ENCODE peak calls at places on chromosomes 12 and 14, in six cellular contexts. One of them, this sample, is unnamed. For H3K4me1, the result is how much of the 10 kb centered on the place peaks cover.

GRCh38 chr12:24756479-24757024 is 192.3 kb downstream of the BCAT1 start:
- ATAC-seq in heart left ventricle: no peak
- ATAC-seq in right lobe of liver: no peak
- ATAC-seq in HepG2: no peak
- ATAC-seq in K562: no peak
- ATAC-seq in body of pancreas: no peak
- ATAC-seq in this sample: no peak

GRCh38 chr14:102805454-102805891 is 28.2 kb downstream of the TRAF3 start:
- ATAC-seq in heart left ventricle: no peak
- ATAC-seq in right lobe of liver: no peak
- ATAC-seq in HepG2: peak
- ATAC-seq in K562: peak
- ATAC-seq in body of pancreas: no peak
- ATAC-seq in this sample: no peak

GRCh38 chr14:72186461-72187035 is 254.3 kb downstream of the RGS6 start:
- ATAC-seq in heart left ventricle: peak
- ATAC-seq in right lobe of liver: no peak
- ATAC-seq in HepG2: no peak
- ATAC-seq in K562: no peak
- ATAC-seq in body of pancreas: peak
- ATAC-seq in this sample: peak

GRCh38 chr14:92487513-92488133 is 26.0 kb upstream of the RIN3 start:
- ATAC-seq in heart left ventricle: peak
- ATAC-seq in right lobe of liver: peak
- ATAC-seq in HepG2: no peak
- ATAC-seq in K562: no peak
- ATAC-seq in body of pancreas: no peak
- ATAC-seq in this sample: no peak

GRCh38 chr12:126095748-126096510 is 1030.7 kb downstream of the AACS start:
- ATAC-seq in heart left ventricle: no peak
- ATAC-seq in right lobe of liver: no peak
- ATAC-seq in HepG2: no peak
- ATAC-seq in K562: no peak
- ATAC-seq in body of pancreas: no peak
- ATAC-seq in this sample: no peak

GRCh38 chr12:6790496-6791150 is 1.3 kb downstream of the CD4 start:
- ATAC-seq in heart left ventricle: no peak
- ATAC-seq in right lobe of liver: peak
- ATAC-seq in HepG2: no peak
- ATAC-seq in K562: no peak
- ATAC-seq in body of pancreas: no peak
- ATAC-seq in this sample: no peak

GRCh38 chr12:124761876-124762275 is 101.8 kb downstream of the SCARB1 start:
- ATAC-seq in heart left ventricle: peak
- ATAC-seq in right lobe of liver: no peak
- ATAC-seq in HepG2: no peak
- ATAC-seq in K562: no peak
- ATAC-seq in body of pancreas: no peak
- ATAC-seq in this sample: peak

GRCh38 chr14:42437809-42438208 is 831.1 kb downstream of the LRFN5 start:
- ATAC-seq in heart left ventricle: no peak
- ATAC-seq in right lobe of liver: no peak
- ATAC-seq in HepG2: no peak
- ATAC-seq in K562: no peak
- ATAC-seq in body of pancreas: no peak
- ATAC-seq in this sample: no peak

GRCh38 chr14:67514203-67514607 is 18.9 kb upstream of the PLEKHH1 start:
- ATAC-seq in heart left ventricle: peak
- ATAC-seq in right lobe of liver: peak
- ATAC-seq in HepG2: peak
- ATAC-seq in K562: no peak
- ATAC-seq in body of pancreas: peak
- ATAC-seq in this sample: no peak

GRCh38 chr12:86216591-86216990 is 39.6 kb downstream of the MGAT4C start:
- ATAC-seq in heart left ventricle: no peak
- ATAC-seq in right lobe of liver: no peak
- ATAC-seq in HepG2: no peak
- ATAC-seq in K562: no peak
- ATAC-seq in body of pancreas: no peak
- ATAC-seq in this sample: no peak
- TF ChIP-seq POLR2A in heart left ventricle: no peak
- TF ChIP-seq POLR2A in right lobe of liver: no peak
- TF ChIP-seq POLR2A in HepG2: no peak
- TF ChIP-seq POLR2A in K562: no peak
- TF ChIP-seq POLR2A in body of pancreas: no peak
- TF ChIP-seq POLR2A in this sample: no peak

GRCh38 chr14:91326514-91326832 is 82.0 kb upstream of the GPR68 start:
- ATAC-seq in heart left ventricle: no peak
- ATAC-seq in right lobe of liver: no peak
- ATAC-seq in HepG2: no peak
- ATAC-seq in K562: no peak
- ATAC-seq in body of pancreas: no peak
- ATAC-seq in this sample: no peak

GRCh38 chr14:91327201-91327600 is 82.7 kb upstream of the GPR68 start:
- ATAC-seq in heart left ventricle: no peak
- ATAC-seq in right lobe of liver: no peak
- ATAC-seq in HepG2: no peak
- ATAC-seq in K562: no peak
- ATAC-seq in body of pancreas: no peak
- ATAC-seq in this sample: no peak

GRCh38 chr14:91323671-91324605 is 79.4 kb upstream of the GPR68 start:
- ATAC-seq in heart left ventricle: peak
- ATAC-seq in right lobe of liver: peak
- ATAC-seq in HepG2: peak
- ATAC-seq in K562: peak
- ATAC-seq in body of pancreas: peak
- ATAC-seq in this sample: peak

GRCh38 chr14:91324606-91324950 is 80.1 kb upstream of the GPR68 start:
- ATAC-seq in heart left ventricle: peak
- ATAC-seq in right lobe of liver: no peak
- ATAC-seq in HepG2: no peak
- ATAC-seq in K562: no peak
- ATAC-seq in body of pancreas: no peak
- ATAC-seq in this sample: no peak

GRCh38 chr14:91325211-91325610 is 80.7 kb upstream of the GPR68 start:
- ATAC-seq in heart left ventricle: no peak
- ATAC-seq in right lobe of liver: no peak
- ATAC-seq in HepG2: no peak
- ATAC-seq in K562: no peak
- ATAC-seq in body of pancreas: no peak
- ATAC-seq in this sample: no peak
- H3K4me1 ChIP-seq in heart left ventricle: half or more
- H3K4me1 ChIP-seq in right lobe of liver: under half
- H3K4me1 ChIP-seq in HepG2: under half
- H3K4me1 ChIP-seq in K562: under half
- H3K4me1 ChIP-seq in body of pancreas: under half
- H3K4me1 ChIP-seq in this sample: under half

GRCh38 chr12:78885466-78885865 is 20.9 kb downstream of the SYT1 start:
- ATAC-seq in heart left ventricle: no peak
- ATAC-seq in right lobe of liver: no peak
- ATAC-seq in HepG2: no peak
- ATAC-seq in K562: no peak
- ATAC-seq in body of pancreas: no peak
- ATAC-seq in this sample: no peak
- TF ChIP-seq POLR2A in heart left ventricle: no peak
- TF ChIP-seq POLR2A in right lobe of liver: no peak
- TF ChIP-seq POLR2A in HepG2: no peak
- TF ChIP-seq POLR2A in K562: no peak
- TF ChIP-seq POLR2A in body of pancreas: no peak
- TF ChIP-seq POLR2A in this sample: no peak

DNA sequence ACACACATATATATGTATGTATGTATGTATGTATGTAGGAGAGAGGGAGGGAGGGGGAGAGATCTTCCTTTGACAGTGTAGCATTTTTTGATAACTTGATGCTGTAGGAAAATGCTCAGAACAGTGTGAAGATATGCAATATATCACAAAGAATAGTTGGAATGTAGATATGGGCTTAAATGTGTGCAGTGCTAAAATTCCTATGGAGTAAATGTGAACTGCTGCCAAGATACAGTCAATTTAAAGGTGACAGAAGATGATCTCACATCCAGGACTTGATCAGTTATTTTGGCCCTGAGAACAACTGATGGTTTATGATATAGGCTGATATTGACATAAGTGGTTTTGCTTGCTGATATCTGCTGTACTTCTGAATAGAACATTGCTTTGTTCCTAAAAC is 84.2 kb downstream of the DAAM1 start:
- ATAC-seq in heart left ventricle: no peak
- ATAC-seq in right lobe of liver: no peak
- ATAC-seq in HepG2: no peak
- ATAC-seq in K562: no peak
- ATAC-seq in body of pancreas: no peak
- ATAC-seq in this sample: no peak
- H3K4me1 ChIP-seq in heart left ventricle: under half
- H3K4me1 ChIP-seq in right lobe of liver: under half
- H3K4me1 ChIP-seq in HepG2: under half
- H3K4me1 ChIP-seq in K562: under half
- H3K4me1 ChIP-seq in body of pancreas: under half
- H3K4me1 ChIP-seq in this sample: under half

DNA sequence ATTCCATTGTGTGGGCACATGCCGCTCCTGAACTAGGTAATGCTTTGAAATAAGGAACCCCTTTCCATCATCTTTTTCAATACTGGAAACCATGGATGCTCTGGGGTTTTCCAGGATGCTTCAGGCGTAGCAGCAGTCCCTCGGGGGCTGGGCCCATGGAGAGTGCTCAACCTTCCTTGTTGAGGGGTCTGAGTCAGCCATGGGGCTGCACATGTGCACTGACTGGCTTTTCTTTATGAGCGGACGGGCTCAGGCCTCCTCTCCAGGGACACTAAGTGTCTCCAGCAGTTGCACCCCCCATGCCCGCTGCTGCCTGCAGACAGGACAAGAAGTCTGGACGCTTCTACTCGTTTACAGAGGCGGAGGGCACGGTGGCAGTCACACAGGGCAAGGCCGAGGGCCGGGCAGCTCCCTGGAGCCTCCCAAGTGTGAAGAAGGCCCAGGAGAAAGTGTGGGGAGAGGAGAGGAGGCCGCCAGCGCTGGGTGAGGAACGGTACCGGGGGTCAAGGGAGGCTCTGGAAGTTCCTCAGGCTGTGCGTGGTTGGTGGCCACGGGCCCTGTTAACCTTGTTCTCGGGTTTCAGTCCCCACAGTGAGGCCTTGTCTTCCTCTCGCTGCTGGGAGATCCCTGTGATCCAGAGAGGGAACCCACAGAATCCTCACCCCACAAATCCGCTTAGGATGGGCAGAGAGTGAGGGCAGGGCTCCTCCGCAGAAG is 51.2 kb downstream of the TEAD4 start:
- ATAC-seq in heart left ventricle: no peak
- ATAC-seq in right lobe of liver: no peak
- ATAC-seq in HepG2: no peak
- ATAC-seq in K562: no peak
- ATAC-seq in body of pancreas: no peak
- ATAC-seq in this sample: no peak
- TF ChIP-seq POLR2A in heart left ventricle: no peak
- TF ChIP-seq POLR2A in right lobe of liver: no peak
- TF ChIP-seq POLR2A in HepG2: no peak
- TF ChIP-seq POLR2A in K562: no peak
- TF ChIP-seq POLR2A in body of pancreas: no peak
- TF ChIP-seq POLR2A in this sample: no peak

DNA sequence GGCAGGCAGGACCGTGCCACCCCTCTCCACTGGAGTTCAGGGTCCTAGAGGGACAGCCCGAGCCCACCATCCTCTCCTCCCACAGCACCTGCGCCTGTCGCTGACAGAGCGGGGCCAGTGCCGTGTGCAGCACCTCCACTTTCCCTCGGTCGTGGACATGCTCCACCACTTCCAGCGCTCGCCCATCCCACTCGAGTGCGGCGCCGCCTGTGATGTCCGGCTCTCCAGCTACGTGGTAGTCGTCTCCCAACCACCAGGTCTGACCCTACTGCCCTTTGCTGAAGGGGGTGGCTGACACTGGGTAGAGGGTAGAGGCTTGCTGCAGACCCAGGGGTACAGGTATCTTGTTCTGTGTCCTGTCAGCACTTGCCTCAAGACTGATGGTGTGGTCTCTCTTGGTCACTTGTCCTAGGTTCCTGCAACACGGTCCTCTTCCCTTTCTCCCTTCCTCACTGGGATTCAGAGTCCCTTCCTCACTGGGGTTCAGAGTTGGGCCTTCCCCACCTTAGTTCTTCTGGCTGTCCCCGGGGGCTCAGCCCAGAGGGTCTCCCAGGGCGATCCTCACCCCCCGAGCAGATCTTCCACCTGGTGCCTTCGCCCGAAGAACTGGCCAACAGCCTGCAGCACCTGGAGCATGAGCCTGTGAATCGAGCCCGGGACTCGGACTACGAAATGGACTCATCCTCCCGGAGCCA is 42.0 kb downstream of the SH2B3 start:
- ATAC-seq in heart left ventricle: no peak
- ATAC-seq in right lobe of liver: no peak
- ATAC-seq in HepG2: no peak
- ATAC-seq in K562: no peak
- ATAC-seq in body of pancreas: no peak
- ATAC-seq in this sample: no peak
- H3K4me1 ChIP-seq in heart left ventricle: half or more
- H3K4me1 ChIP-seq in right lobe of liver: under half
- H3K4me1 ChIP-seq in HepG2: under half
- H3K4me1 ChIP-seq in K562: under half
- H3K4me1 ChIP-seq in body of pancreas: half or more
- H3K4me1 ChIP-seq in this sample: half or more

DNA sequence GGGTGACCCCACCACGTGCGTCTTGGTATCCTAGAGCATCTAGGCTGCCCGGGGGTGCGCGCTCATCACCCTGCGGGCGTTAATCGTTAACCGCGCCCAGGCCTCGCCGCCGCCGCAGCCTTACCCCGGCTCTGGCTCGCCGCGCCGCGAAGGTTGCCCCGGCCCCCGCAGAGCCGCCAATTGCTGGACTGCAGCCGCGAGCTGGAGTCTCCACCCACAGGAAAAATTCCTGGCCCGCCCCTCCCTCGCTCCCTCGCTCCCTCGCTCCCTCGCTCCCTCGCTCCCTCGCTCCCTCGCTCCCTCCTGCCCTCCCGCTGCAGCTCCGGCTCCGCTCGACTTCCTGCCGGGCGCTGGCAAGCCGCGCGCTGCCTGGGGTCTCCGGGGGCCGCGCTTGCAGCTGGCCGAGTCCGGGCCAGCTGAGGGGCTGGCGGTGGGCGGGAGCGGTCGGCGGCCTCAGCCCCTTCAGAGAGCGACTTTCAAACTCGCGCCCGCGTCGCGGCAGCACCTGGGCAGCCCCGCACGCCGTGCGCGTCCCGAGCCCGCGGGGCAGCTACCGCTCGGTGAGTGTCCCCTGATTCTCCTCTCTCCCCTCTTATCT is at the start of gene PLEKHG3:
- ATAC-seq in heart left ventricle: peak
- ATAC-seq in right lobe of liver: peak
- ATAC-seq in HepG2: peak
- ATAC-seq in K562: peak
- ATAC-seq in body of pancreas: peak
- ATAC-seq in this sample: peak
- TF ChIP-seq POLR2A in heart left ventricle: peak
- TF ChIP-seq POLR2A in right lobe of liver: peak
- TF ChIP-seq POLR2A in HepG2: no peak
- TF ChIP-seq POLR2A in K562: no peak
- TF ChIP-seq POLR2A in body of pancreas: peak
- TF ChIP-seq POLR2A in this sample: peak